ENCODE peak calls at places on chromosome 11, in nine cellular contexts. M, W, T, Z, Q, L, A, O and X are unnamed samples.

GRCh38 chr11:86274503-86274902 is 27.5 kb upstream of the HIKESHI start:
- DNase-seq in M (no peak), W (no peak), T (no peak), Z (no peak), Q (no peak), L (no peak), A (no peak), O (no peak), X (no peak)

GRCh38 chr11:113991170-113991569 is 16.3 kb downstream of the HTR3A start:
- DNase-seq in M (no peak), W (peak; percentile 21), T (no peak), Z (no peak), Q (peak; percentile 39), L (peak; percentile 43), A (peak; percentile 63), O (peak; percentile 65), X (no peak)

GRCh38 chr11:87352759-87353707 is 315.3 kb downstream of the TMEM135 start:
- DNase-seq in M (peak; percentile 88), W (peak; percentile 76), T (peak; percentile 79), Z (peak; percentile 84), Q (peak; percentile 72), L (peak; percentile 86), A (peak; percentile 87), O (peak; percentile 79), X (peak; percentile 81)

GRCh38 chr11:2186669-2187266 is 15.2 kb upstream of the TH start:
- DNase-seq in M (no peak), W (no peak), T (no peak), Z (peak; percentile 32), Q (peak; percentile 10), L (peak; percentile 26), A (no peak), O (peak; percentile 22), X (no peak)

GRCh38 chr11:125874556-125875124 is 12.8 kb upstream of the HYLS1 start:
- DNase-seq in M (peak; percentile 69), W (peak; percentile 90), T (no peak), Z (peak; percentile 69), Q (peak; percentile 67), L (peak; percentile 66), A (peak; percentile 52), O (peak; percentile 87), X (peak; percentile 54)

GRCh38 chr11:126115253-126115540 is 52.5 kb upstream of the CDON start:
- DNase-seq in M (peak; percentile 95), W (peak; percentile 34), T (no peak), Z (no peak), Q (no peak), L (peak; percentile 25), A (no peak), O (peak; percentile 30), X (no peak)

GRCh38 chr11:3159296-3160190 is 5.6 kb downstream of the OSBPL5 start:
- DNase-seq in M (peak; percentile 93), W (no peak), T (no peak), Z (no peak), Q (no peak), L (peak; percentile 52), A (no peak), O (peak; percentile 17), X (no peak)

GRCh38 chr11:134460044-134460371 is 48.0 kb upstream of the B3GAT1 start:
- DNase-seq in M (peak; percentile 40), W (no peak), T (no peak), Z (no peak), Q (no peak), L (no peak), A (no peak), O (no peak), X (no peak)

GRCh38 chr11:67268036-67268683 is 1.9 kb downstream of the GRK2 start:
- DNase-seq in M (peak; percentile 61), W (no peak), T (no peak), Z (peak; percentile 94), Q (no peak), L (no peak), A (no peak), O (no peak), X (peak; percentile 91)

GRCh38 chr11:22730319-22730718 is 63.9 kb downstream of the GAS2 start:
- DNase-seq in M (no peak), W (no peak), T (no peak), Z (peak; percentile 35), Q (no peak), L (no peak), A (no peak), O (peak; percentile 14), X (peak; percentile 6)

DNA sequence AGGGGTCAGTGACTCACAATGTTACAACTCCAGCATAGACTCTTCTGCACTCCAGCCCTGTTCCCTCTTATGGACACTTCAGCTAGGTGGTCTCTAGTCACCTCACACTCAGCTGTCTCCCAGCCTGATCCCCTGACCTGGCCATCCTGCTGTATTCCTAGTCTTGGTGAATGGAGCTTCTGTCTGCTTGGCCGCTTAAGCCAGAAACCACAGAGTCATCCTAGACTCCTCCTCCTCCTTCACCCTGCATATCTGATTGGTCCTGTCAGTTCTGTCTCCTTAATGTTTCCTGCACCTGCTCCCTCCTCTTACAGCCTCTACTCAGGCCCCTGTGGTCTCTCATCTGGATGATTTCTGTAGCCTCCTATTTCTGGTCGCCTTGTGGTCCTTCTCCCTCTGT is 144.9 kb downstream of the HIPK3 start:
- DNase-seq in M (no peak), W (no peak), T (no peak), Z (peak; percentile 14), Q (no peak), L (no peak), A (no peak), O (no peak), X (no peak)
- TF ChIP-seq CTCF in M (no peak), W (no peak), T (no peak), Z (no peak), Q (no peak), L (no peak), A (no peak), O (no peak), X (no peak)

GRCh38 chr11:30499940-30500339 is 86.2 kb downstream of the MPPED2 start:
- DNase-seq in M (no peak), W (no peak), T (no peak), Z (no peak), Q (no peak), L (no peak), A (no peak), O (no peak), X (no peak)

GRCh38 chr11:30504468-30504867 is 81.7 kb downstream of the MPPED2 start:
- DNase-seq in M (no peak), W (no peak), T (no peak), Z (peak; percentile 2), Q (no peak), L (no peak), A (no peak), O (no peak), X (no peak)

GRCh38 chr11:30505603-30506002 is 80.5 kb downstream of the MPPED2 start:
- DNase-seq in M (no peak), W (no peak), T (no peak), Z (no peak), Q (no peak), L (no peak), A (no peak), O (no peak), X (no peak)

GRCh38 chr11:30501744-30502143 is 84.4 kb downstream of the MPPED2 start:
- DNase-seq in M (no peak), W (no peak), T (no peak), Z (no peak), Q (no peak), L (no peak), A (no peak), O (no peak), X (no peak)

DNA sequence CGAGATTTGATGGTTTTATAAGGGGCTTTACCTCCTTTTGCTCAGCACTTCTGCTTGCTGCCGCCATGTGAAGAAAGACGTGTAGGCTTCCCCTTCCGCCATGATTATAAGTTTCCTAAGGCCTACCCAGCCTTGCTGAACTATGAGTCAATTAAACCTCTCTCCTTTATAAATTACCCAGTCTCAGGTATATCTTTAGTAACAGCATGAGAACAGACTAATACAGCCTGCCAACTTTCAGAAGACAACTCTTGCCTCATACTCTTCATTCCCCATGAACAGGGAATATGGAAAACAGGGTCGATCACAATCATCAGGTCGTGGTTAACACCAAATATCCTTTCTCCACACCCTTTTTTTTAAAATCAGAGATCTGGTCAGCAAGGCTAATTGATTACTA is 83.0 kb downstream of the MPPED2 start:
- DNase-seq in M (no peak), W (no peak), T (no peak), Z (no peak), Q (no peak), L (no peak), A (no peak), O (no peak), X (no peak)
- TF ChIP-seq CTCF in M (no peak), W (no peak), T (no peak), Z (no peak), Q (no peak), L (no peak), A (no peak), O (no peak), X (no peak)

GRCh38 chr11:116343270-116343669 is 429.5 kb downstream of the BUD13 start:
- DNase-seq in M (no peak), W (no peak), T (no peak), Z (no peak), Q (no peak), L (no peak), A (no peak), O (no peak), X (no peak)
- TF ChIP-seq CTCF in M (no peak), W (no peak), T (no peak), Z (no peak), Q (no peak), L (no peak), A (no peak), O (no peak), X (no peak)

DNA sequence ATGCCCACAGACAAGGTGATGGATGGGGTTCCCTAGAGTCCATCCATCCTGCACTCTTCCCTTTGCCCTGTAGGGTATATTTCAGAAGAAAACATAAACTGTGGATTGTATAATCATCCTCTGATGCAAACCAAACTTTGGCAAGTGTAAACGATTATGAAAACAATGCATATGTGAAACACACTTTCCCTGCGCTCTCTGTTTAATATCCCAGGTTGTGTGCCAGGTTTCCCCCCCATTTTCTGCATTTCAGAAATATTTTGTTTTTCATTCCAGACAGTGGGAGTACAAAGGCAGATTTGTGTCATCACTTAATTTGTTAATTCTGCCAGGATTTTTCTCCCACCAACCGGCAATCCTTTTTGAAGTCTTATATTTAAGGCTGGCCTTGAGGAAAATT is 110.0 kb downstream of the LDLRAD3 start:
- DNase-seq in M (no peak), W (no peak), T (no peak), Z (no peak), Q (no peak), L (no peak), A (no peak), O (peak; percentile 89), X (no peak)
- TF ChIP-seq CTCF in M (no peak), W (no peak), T (no peak), Z (no peak), Q (no peak), L (no peak), A (no peak), O (peak; percentile 36), X (no peak)

GRCh38 chr11:43504316-43504950 is 145.7 kb downstream of the TTC17 start:
- DNase-seq in M (no peak), W (peak; percentile 30), T (no peak), Z (peak; percentile 29), Q (no peak), L (peak; percentile 49), A (peak; percentile 20), O (peak; percentile 26), X (peak; percentile 51)
- TF ChIP-seq CTCF in M (no peak), W (peak; percentile 33), T (peak; percentile 51), Z (peak; percentile 33), Q (peak; percentile 33), L (peak; percentile 65), A (peak; percentile 65), O (peak; percentile 32), X (peak; percentile 24)

GRCh38 chr11:63906585-63906984 is 10.4 kb downstream of the RCOR2 start:
- DNase-seq in M (no peak), W (peak; percentile 19), T (no peak), Z (peak; percentile 47), Q (no peak), L (peak; percentile 29), A (no peak), O (peak; percentile 32), X (peak; percentile 70)
- TF ChIP-seq CTCF in M (no peak), W (no peak), T (no peak), Z (peak; percentile 18), Q (peak; percentile 36), L (no peak), A (peak; percentile 28), O (peak; percentile 14), X (no peak)